ENCODE peak calls at places on chromosomes 5 and 9, in five cellular contexts. V is fibroblast of pulmonary artery, Y is natural killer cell, P is HCT116, X is choroid plexus epithelial cell. M is an unnamed sample.

GRCh38 chr5:147504535-147504934 is 5.3 kb downstream of the DPYSL3 start:
- DNase-seq in V (no peak), Y (no peak), X (no peak), P (no peak), M (no peak)

GRCh38 chr5:123855630-123856029 is 343.7 kb downstream of the CSNK1G3 start:
- DNase-seq in P (no peak), X (no peak), V (no peak), Y (no peak), M (no peak)

GRCh38 chr9:103301051-103301450 is 305.9 kb downstream of the CYLC2 start:
- DNase-seq in X (no peak), Y (no peak), V (no peak), P (no peak), M (no peak)

GRCh38 chr9:101485873-101486692 is 47.6 kb upstream of the RNF20 start:
- DNase-seq in V (peak), X (peak), Y (no peak), P (peak), M (peak)

GRCh38 chr5:151772868-151773561 is 1.3 kb downstream of the G3BP1 start:
- DNase-seq in Y (no peak), X (peak), V (peak), P (no peak), M (no peak)

GRCh38 chr5:16179511-16179935 is at the start of gene MARCHF11:
- DNase-seq in V (no peak), P (no peak), Y (no peak), X (no peak), M (no peak)

GRCh38 chr9:20252778-20253177 is 369.5 kb downstream of the MLLT3 start:
- DNase-seq in Y (no peak), V (no peak), X (no peak), P (no peak), M (no peak)

GRCh38 chr5:6592611-6593010 is 40.2 kb downstream of the NSUN2 start:
- DNase-seq in X (peak), V (no peak), Y (no peak), P (no peak), M (no peak)

GRCh38 chr5:83559141-83559785 is 87.7 kb downstream of the VCAN start:
- DNase-seq in Y (no peak), X (peak), V (no peak), P (no peak), M (no peak)

GRCh38 chr5:55427157-55427556 is 107.6 kb downstream of the PLPP1 start:
- DNase-seq in P (no peak), V (peak), X (peak), Y (no peak), M (no peak)
- TF ChIP-seq CTCF in P (no peak), V (no peak), X (no peak), Y (no peak), M (no peak)

GRCh38 chr5:22889714-22890113 is 36.6 kb upstream of the CDH12 start:
- DNase-seq in P (no peak), V (no peak), X (peak), Y (no peak), M (no peak)
- TF ChIP-seq CTCF in P (no peak), V (no peak), X (peak), Y (no peak), M (peak)

GRCh38 chr5:172622091-172623046 is 18.7 kb upstream of the NEURL1B start:
- DNase-seq in P (no peak), Y (no peak), V (no peak), X (no peak), M (no peak)
- TF ChIP-seq CTCF in P (no peak), Y (no peak), V (no peak), X (no peak), M (no peak)

DNA sequence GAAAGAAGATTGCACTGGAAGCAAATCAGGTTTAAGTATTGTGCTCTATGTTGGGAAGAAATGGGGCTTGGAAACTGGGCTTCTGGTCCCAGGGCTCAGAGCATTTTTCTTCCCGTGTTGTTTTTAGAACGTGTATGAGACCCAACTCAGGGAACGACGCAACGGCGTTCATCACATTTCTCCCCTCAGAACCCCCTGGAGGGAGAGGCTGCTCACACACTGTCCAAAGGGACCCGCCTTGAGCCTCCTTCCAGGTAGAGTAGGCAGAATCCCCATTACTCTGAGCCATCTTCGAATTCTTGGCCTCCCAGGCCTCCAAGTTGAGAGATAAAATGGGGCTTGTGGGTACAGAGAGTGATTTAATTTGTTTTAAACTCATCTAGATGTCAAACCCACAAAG is 25.1 kb downstream of the IRX2 start:
- DNase-seq in P (no peak), V (no peak), Y (no peak), X (no peak), M (no peak)
- TF ChIP-seq CTCF in P (no peak), V (no peak), Y (no peak), X (no peak), M (no peak)